ENCODE peak calls at places on chromosomes 3 and 15, in seven cellular contexts. O is activated naive CD4-positive, alpha-beta T cell treated with anti-CD3 and anti-CD28 coated beads for 36 hours; M is T-helper 2 cell; G is posterior cingulate gyrus; U is activated CD4-positive, alpha-beta T cell treated with anti-CD3 and anti-CD28 coated beads, Interleukin-2, amount 50 U/mL, for 48 hours; J is NCI-H2171 treated with DMSO at 0.1 percent for 48 hours; S is SW480. F is an unnamed sample.

GRCh38 chr15:29449136-29449535 is 179.5 kb upstream of the NSMCE3 start:
- DNase-seq in O (peak; percentile 20), M (no peak), G (no peak), U (no peak), J (no peak), S (peak; percentile 11), F (no peak)

GRCh38 chr3:64685331-64685799 is 2.4 kb downstream of the ADAMTS9 start:
- DNase-seq in O (no peak), M (no peak), G (peak; percentile 34), U (no peak), J (no peak), S (no peak), F (peak; percentile 39)

GRCh38 chr3:98732239-98733054 is 30.7 kb upstream of the ST3GAL6 start:
- DNase-seq in O (peak; percentile 25), M (no peak), G (peak; percentile 58), U (peak; percentile 23), J (peak; percentile 51), S (peak; percentile 46), F (peak; percentile 58)

GRCh38 chr15:101545548-101546505 is 56.3 kb upstream of the PCSK6 start:
- DNase-seq in O (no peak), M (no peak), G (no peak), U (no peak), J (no peak), S (no peak), F (no peak)

GRCh38 chr15:62737551-62737950 is 305.0 kb upstream of the TPM1 start:
- DNase-seq in O (no peak), M (no peak), G (no peak), U (no peak), J (no peak), S (no peak), F (peak; percentile 58)

GRCh38 chr3:115623414-115623868 is at the start of gene GAP43:
- DNase-seq in O (peak; percentile 19), M (no peak), G (peak; percentile 65), U (peak; percentile 6), J (peak; percentile 84), S (peak; percentile 50), F (peak; percentile 58)

GRCh38 chr3:83457516-83457915 is 1501.3 kb upstream of the CADM2 start:
- DNase-seq in O (no peak), M (no peak), G (no peak), U (no peak), J (no peak), S (no peak), F (no peak)

GRCh38 chr3:106765342-106765741 is 611.9 kb upstream of the CCDC54 start:
- DNase-seq in O (no peak), M (no peak), G (no peak), U (no peak), J (no peak), S (peak; percentile 20), F (peak; percentile 98)

GRCh38 chr3:15875016-15875689 is 77.4 kb upstream of the ANKRD28 start:
- DNase-seq in O (no peak), M (no peak), G (no peak), U (no peak), J (no peak), S (no peak), F (peak; percentile 43)

GRCh38 chr15:52406601-52407000 is 111.0 kb upstream of the MYO5C start:
- DNase-seq in O (no peak), M (no peak), G (no peak), U (no peak), J (peak; percentile 18), S (no peak), F (no peak)

GRCh38 chr15:34644061-34644460 is 60.6 kb upstream of the GOLGA8B start:
- DNase-seq in O (no peak), M (no peak), G (no peak), U (no peak), J (no peak), S (no peak), F (peak; percentile 56)

GRCh38 chr3:71629289-71630252 is 46.0 kb upstream of the FOXP1 start:
- DNase-seq in O (no peak), M (no peak), G (no peak), U (no peak), J (no peak), S (no peak), F (no peak)

GRCh38 chr15:100768501-100768931 is 111.1 kb upstream of the ALDH1A3 start:
- DNase-seq in O (no peak), M (no peak), G (no peak), U (no peak), J (no peak), S (no peak), F (no peak)

GRCh38 chr15:98609144-98609852 is 39.0 kb upstream of the IGF1R start:
- DNase-seq in O (no peak), M (no peak), G (no peak), U (no peak), J (no peak), S (peak; percentile 80), F (peak; percentile 78)

GRCh38 chr15:38074029-38074428 is 139.6 kb downstream of the TMCO5A start:
- DNase-seq in O (no peak), M (no peak), G (no peak), U (no peak), J (no peak), S (no peak), F (no peak)

GRCh38 chr15:40941528-40942336 is 11.5 kb upstream of the CHAC1 start:
- DNase-seq in O (peak; percentile 80), M (peak; percentile 41), G (peak; percentile 51), U (peak; percentile 67), J (peak; percentile 76), S (peak; percentile 80), F (peak; percentile 65)

GRCh38 chr15:63473007-63473748 is 31.2 kb upstream of the USP3 start:
- DNase-seq in O (peak; percentile 53), M (no peak), G (no peak), U (no peak), J (no peak), S (no peak), F (no peak)

GRCh38 chr3:40299130-40299720 is 10.3 kb upstream of the EIF1B start:
- DNase-seq in O (no peak), M (no peak), G (no peak), U (no peak), J (no peak), S (no peak), F (no peak)

GRCh38 chr15:56869573-56869972 is 48.9 kb upstream of the TCF12 start:
- DNase-seq in O (peak; percentile 73), M (no peak), G (no peak), U (peak; percentile 54), J (no peak), S (no peak), F (no peak)

GRCh38 chr3:72246685-72247084 is 461.7 kb upstream of the PROK2 start:
- DNase-seq in O (no peak), M (no peak), G (peak; percentile 63), U (no peak), J (no peak), S (no peak), F (no peak)

GRCh38 chr3:141686477-141687280 is 51.4 kb upstream of the RNF7 start:
- DNase-seq in O (no peak), M (no peak), G (peak; percentile 45), U (no peak), J (peak; percentile 6), S (peak; percentile 74), F (peak; percentile 53)

GRCh38 chr3:22585504-22585903 is 617.6 kb upstream of the UBE2E2 start:
- DNase-seq in O (no peak), M (no peak), G (no peak), U (no peak), J (peak; percentile 64), S (no peak), F (peak; percentile 90)

GRCh38 chr3:88433572-88433971 is 283.8 kb downstream of the C3orf38 start:
- DNase-seq in O (no peak), M (no peak), G (no peak), U (no peak), J (peak; percentile 69), S (no peak), F (no peak)

GRCh38 chr3:36843065-36844051 is 79.0 kb upstream of the DCLK3 start:
- DNase-seq in O (peak; percentile 91), M (peak; percentile 52), G (no peak), U (peak; percentile 72), J (peak; percentile 39), S (peak; percentile 8), F (peak; percentile 20)

GRCh38 chr3:47009225-47010049 is 30.0 kb downstream of the NBEAL2 start:
- DNase-seq in O (peak; percentile 77), M (no peak), G (peak; percentile 82), U (peak; percentile 54), J (peak; percentile 60), S (no peak), F (peak; percentile 20)

GRCh38 chr3:128054363-128054762 is 2.1 kb downstream of the SEC61A1 start:
- DNase-seq in O (no peak), M (no peak), G (no peak), U (no peak), J (no peak), S (no peak), F (peak; percentile 54)